ENCODE peak calls at places on chromosomes 4 and X, in four cellular contexts. R, N, L and G are unnamed samples.

GRCh38 chr4:73573794-73574528 is 46.3 kb downstream of the RASSF6 start:
- DNase-seq in N (peak; percentile 81), R (peak; percentile 18), L (no peak), G (peak; percentile 27)

GRCh38 chrX:96650023-96650422 is 34.6 kb upstream of the DIAPH2 start:
- DNase-seq in L (no peak), R (no peak), N (no peak), G (no peak)

GRCh38 chrX:43316161-43316560 is 339.9 kb upstream of the MAOA start:
- DNase-seq in N (no peak), L (no peak), R (no peak), G (no peak)

GRCh38 chr4:136329042-136329662 is 1203.1 kb downstream of the PCDH18 start:
- DNase-seq in N (peak; percentile 36), L (no peak), R (no peak), G (no peak)

GRCh38 chrX:130085551-130085986 is 24.7 kb downstream of the ELF4 start:
- DNase-seq in N (no peak), L (no peak), R (no peak), G (no peak)

GRCh38 chrX:132401935-132402334 is 86.9 kb downstream of the MBNL3 start:
- DNase-seq in L (no peak), N (no peak), R (no peak), G (no peak)

GRCh38 chr4:45693746-45694145 is 430.1 kb downstream of the GABRG1 start:
- DNase-seq in R (no peak), N (no peak), L (no peak), G (no peak)

GRCh38 chr4:103400405-103400804 is 202.3 kb upstream of the CENPE start:
- DNase-seq in R (no peak), L (no peak), N (peak; percentile 51), G (no peak)

GRCh38 chr4:82525287-82525898 is 36.4 kb downstream of the TMEM150C start:
- DNase-seq in R (no peak), N (no peak), L (no peak), G (no peak)

GRCh38 chr4:99946346-99947189 is at the start of gene DNAJB14:
- DNase-seq in N (peak; percentile 80), L (peak; percentile 77), R (peak; percentile 75), G (peak; percentile 83)

GRCh38 chr4:27018076-27018475 is 157.4 kb downstream of the STIM2 start:
- DNase-seq in R (no peak), N (no peak), L (no peak), G (no peak)

GRCh38 chrX:40117715-40118285 is 20.0 kb upstream of the BCOR start:
- DNase-seq in N (no peak), R (no peak), L (no peak), G (no peak)

GRCh38 chr4:173240696-173241095 is 72.1 kb downstream of the GALNT7 start:
- DNase-seq in R (no peak), N (no peak), L (no peak), G (no peak)

GRCh38 chrX:2391869-2392606 is 108.7 kb downstream of the DHRSX start:
- DNase-seq in N (peak; percentile 98), R (no peak), L (no peak), G (no peak)

GRCh38 chr4:43680416-43680815 is 768.2 kb downstream of the KCTD8 start:
- DNase-seq in R (no peak), N (no peak), L (no peak), G (no peak)

GRCh38 chrX:139077303-139078131 is 366.0 kb upstream of the FGF13 start:
- DNase-seq in N (peak; percentile 69), L (no peak), R (no peak), G (no peak)

GRCh38 chrX:73525928-73526690 is 36.9 kb upstream of the CHIC1 start:
- DNase-seq in N (peak; percentile 0), L (no peak), R (no peak), G (no peak)

GRCh38 chr4:11602606-11603355 is 174.1 kb upstream of the HS3ST1 start:
- DNase-seq in N (no peak), R (no peak), L (no peak), G (no peak)

GRCh38 chrX:2401590-2402360 is 99.0 kb downstream of the DHRSX start:
- DNase-seq in L (no peak), R (no peak), N (no peak), G (no peak)

GRCh38 chrX:107107459-107107858 is 11.2 kb downstream of the RBM41 start:
- DNase-seq in L (no peak), R (no peak), N (peak; percentile 2), G (no peak)

GRCh38 chrX:63503541-63503940 is 152.4 kb upstream of the SPIN4 start:
- DNase-seq in L (no peak), N (peak; percentile 41), R (no peak), G (no peak)

GRCh38 chrX:108264376-108264775 is 172.8 kb downstream of the ATG4A start:
- DNase-seq in L (no peak), N (no peak), R (no peak), G (no peak)

GRCh38 chr4:76388160-76388908 is 32.6 kb downstream of the CCDC158 start:
- DNase-seq in N (no peak), R (no peak), L (no peak), G (no peak)

GRCh38 chr4:48902266-48902665 is 4.3 kb downstream of the OCIAD2 start:
- DNase-seq in R (no peak), L (no peak), N (peak; percentile 41), G (no peak)

GRCh38 chr4:179110356-179110755 is 1668.1 kb upstream of the AGA start:
- DNase-seq in N (peak; percentile 96), L (no peak), R (no peak), G (no peak)

GRCh38 chrX:19673334-19674040 is 158.2 kb upstream of the MAP3K15 start:
- DNase-seq in N (peak; percentile 94), R (peak; percentile 76), L (no peak), G (no peak)

GRCh38 chr4:168830777-168831512 is 179.1 kb downstream of the CBR4 start:
- DNase-seq in R (no peak), N (peak; percentile 57), L (no peak), G (no peak)

GRCh38 chr4:75598390-75598789 is 31.9 kb downstream of the CDKL2 start:
- DNase-seq in N (peak; percentile 55), L (no peak), R (no peak), G (no peak)

GRCh38 chrX:110315541-110315940 is 2.3 kb downstream of the AMMECR1 start:
- DNase-seq in N (no peak), L (no peak), R (no peak), G (no peak)

GRCh38 chrX:153848325-153848724 is 18.0 kb upstream of the PDZD4 start:
- DNase-seq in N (no peak), L (no peak), R (no peak), G (no peak)

GRCh38 chr4:48944659-48945290 is 38.2 kb upstream of the OCIAD2 start:
- DNase-seq in L (no peak), R (no peak), N (no peak), G (no peak)